ENCODE peak calls at places on chromosomes 13 and 19, in nine cellular contexts. L, F, U, Z, M, D, C, E and W are unnamed samples.

GRCh38 chr19:51703655-51704515 is 10.8 kb downstream of the SPACA6 start:
- DNase-seq in L (peak; percentile 98), F (peak; percentile 97), D (peak; percentile 93), U (peak; percentile 77), Z (peak; percentile 97), C (peak; percentile 98), E (peak; percentile 0), M (peak; percentile 96), W (peak; percentile 94)

GRCh38 chr13:80630685-80631121 is 289.8 kb upstream of the SPRY2 start:
- DNase-seq in F (no peak), Z (no peak), U (no peak), M (no peak), L (no peak), E (no peak), D (no peak), C (no peak), W (no peak)

GRCh38 chr19:49997709-49998108 is 27.5 kb downstream of the VRK3 start:
- DNase-seq in U (no peak), D (no peak), C (no peak), F (no peak), M (peak; percentile 66), L (no peak), Z (no peak), E (peak; percentile 12), W (peak; percentile 5)

GRCh38 chr19:18629166-18630088 is 7.4 kb upstream of the KLHL26 start:
- DNase-seq in M (no peak), Z (no peak), E (no peak), L (no peak), F (no peak), D (peak; percentile 63), C (no peak), U (no peak), W (no peak)

GRCh38 chr19:17490411-17490810 is 20.1 kb downstream of the SLC27A1 start:
- DNase-seq in M (no peak), D (no peak), Z (no peak), U (no peak), L (no peak), C (no peak), E (no peak), F (no peak), W (no peak)

GRCh38 chr13:98888222-98888889 is 89.5 kb downstream of the DOCK9 start:
- DNase-seq in F (no peak), Z (no peak), M (no peak), U (no peak), D (no peak), E (no peak), L (no peak), C (no peak), W (no peak)

GRCh38 chr19:52212572-52213255 is 22.9 kb downstream of the PPP2R1A start:
- DNase-seq in L (no peak), U (no peak), D (no peak), Z (no peak), C (no peak), M (no peak), F (no peak), E (no peak), W (no peak)

GRCh38 chr19:16544468-16545231 is 2.4 kb upstream of the CHERP start:
- DNase-seq in E (no peak), M (no peak), F (no peak), Z (no peak), U (no peak), L (no peak), C (no peak), D (no peak), W (no peak)

GRCh38 chr19:51407631-51408131 is 9.8 kb downstream of the SIGLEC10 start:
- DNase-seq in C (peak; percentile 40), D (no peak), U (no peak), L (no peak), Z (no peak), M (peak; percentile 55), E (no peak), F (no peak), W (no peak)

GRCh38 chr13:110536006-110536693 is 25.4 kb downstream of the RAB20 start:
- DNase-seq in D (peak; percentile 39), Z (no peak), C (no peak), L (no peak), U (no peak), M (no peak), F (peak; percentile 85), E (no peak), W (no peak)

GRCh38 chr13:39765801-39766463 is 110.5 kb downstream of the COG6 start:
- DNase-seq in F (peak; percentile 47), L (peak; percentile 77), C (peak; percentile 46), D (peak; percentile 72), E (peak; percentile 57), M (peak; percentile 16), U (no peak), Z (no peak), W (no peak)

GRCh38 chr19:32652893-32653625 is 21.9 kb downstream of the ANKRD27 start:
- DNase-seq in M (no peak), C (peak; percentile 88), L (peak; percentile 63), U (no peak), Z (no peak), E (no peak), F (peak; percentile 60), D (no peak), W (no peak)

GRCh38 chr13:33244210-33244906 is 41.2 kb downstream of the STARD13 start:
- DNase-seq in Z (no peak), C (no peak), U (no peak), F (no peak), L (no peak), D (no peak), M (no peak), E (no peak), W (no peak)

GRCh38 chr19:48975947-48976847 is 11.1 kb downstream of the FTL start:
- DNase-seq in D (no peak), Z (no peak), L (no peak), E (no peak), U (no peak), F (no peak), C (no peak), M (peak; percentile 61), W (peak; percentile 19)

GRCh38 chr19:15173746-15174404 is 26.9 kb downstream of the NOTCH3 start:
- DNase-seq in Z (no peak), D (no peak), E (no peak), U (no peak), C (no peak), F (no peak), L (no peak), M (no peak), W (no peak)

GRCh38 chr19:53844849-53845246 is 20.7 kb upstream of the NLRP12 start:
- DNase-seq in U (no peak), F (no peak), L (no peak), E (no peak), Z (no peak), M (no peak), D (no peak), C (no peak), W (no peak)

GRCh38 chr13:51194942-51195341 is 27.3 kb upstream of the FAM124A start:
- DNase-seq in L (no peak), E (no peak), D (no peak), U (no peak), F (no peak), Z (no peak), M (no peak), C (no peak), W (no peak)

GRCh38 chr13:23686948-23687347 is 116.7 kb downstream of the TNFRSF19 start:
- DNase-seq in F (no peak), L (no peak), E (no peak), C (no peak), D (no peak), M (no peak), U (no peak), Z (no peak), W (no peak)

GRCh38 chr19:2507109-2507508 is 31.2 kb downstream of the GADD45B start:
- DNase-seq in U (no peak), C (peak; percentile 65), L (peak; percentile 70), F (no peak), M (peak; percentile 33), E (peak; percentile 74), D (no peak), Z (no peak), W (peak; percentile 54)

GRCh38 chr19:5340637-5341447 is at the start of gene PTPRS:
- DNase-seq in F (peak; percentile 76), M (peak; percentile 93), C (peak; percentile 77), L (peak; percentile 61), E (peak; percentile 86), U (peak; percentile 67), D (peak; percentile 85), Z (peak; percentile 31), W (peak; percentile 53)

GRCh38 chr13:90591927-90592268 is 755.6 kb upstream of the MIR17HG start:
- DNase-seq in L (no peak), D (no peak), E (no peak), Z (no peak), M (peak; percentile 63), U (no peak), F (no peak), C (no peak), W (no peak)

GRCh38 chr13:75766636-75767035 is 130.5 kb downstream of the LMO7 start:
- DNase-seq in D (no peak), F (no peak), E (no peak), L (no peak), U (no peak), Z (no peak), C (no peak), M (no peak), W (no peak)